ENCODE peak calls at places on chromosome 17, in five cellular contexts. J, R, H, K and Y are unnamed samples.

GRCh38 chr17:20999044-20999573 is 43.7 kb downstream of the USP22 start:
- DNase-seq in J (no peak), R (no peak), H (no peak), K (no peak), Y (no peak)

GRCh38 chr17:76102944-76103273 is 678 bp downstream of the EXOC7 start:
- DNase-seq in J (no peak), R (no peak), H (no peak), K (no peak), Y (no peak)

GRCh38 chr17:70859829-70860228 is 690.5 kb downstream of the KCNJ2 start:
- DNase-seq in J (no peak), R (no peak), H (no peak), K (no peak), Y (no peak)

GRCh38 chr17:28865946-28866752 is 11.3 kb downstream of the ERAL1 start:
- DNase-seq in J (no peak), R (peak), H (no peak), K (no peak), Y (no peak)

GRCh38 chr17:80009391-80010282 is 26.0 kb downstream of the TBC1D16 start:
- DNase-seq in J (no peak), R (no peak), H (no peak), K (no peak), Y (no peak)

GRCh38 chr17:40364906-40365305 is 369 bp upstream of the GJD3 start:
- DNase-seq in J (no peak), R (no peak), H (no peak), K (no peak), Y (no peak)

GRCh38 chr17:17525956-17526355 is 29.8 kb upstream of the RASD1 start:
- DNase-seq in J (no peak), R (no peak), H (no peak), K (no peak), Y (no peak)

GRCh38 chr17:13921841-13922776 is 147.2 kb upstream of the COX10 start:
- DNase-seq in J (no peak), R (no peak), H (no peak), K (no peak), Y (no peak)

GRCh38 chr17:29585080-29585751 is 4.2 kb downstream of the GIT1 start:
- DNase-seq in J (no peak), R (no peak), H (peak), K (no peak), Y (no peak)

GRCh38 chr17:75558666-75559530 is 28.7 kb upstream of the MYO15B start:
- DNase-seq in J (no peak), R (no peak), H (no peak), K (no peak), Y (no peak)

GRCh38 chr17:68178831-68179230 is 69.0 kb upstream of the AMZ2 start:
- DNase-seq in J (no peak), R (no peak), H (no peak), K (no peak), Y (no peak)

GRCh38 chr17:1312261-1312870 is 32.9 kb downstream of the TRARG1 start:
- DNase-seq in J (no peak), R (no peak), H (no peak), K (no peak), Y (no peak)

GRCh38 chr17:33398386-33398785 is 105.3 kb upstream of the ASIC2 start:
- DNase-seq in J (no peak), R (no peak), H (no peak), K (no peak), Y (no peak)

GRCh38 chr17:7626956-7627249 is 718 bp downstream of the SAT2 start:
- DNase-seq in J (no peak), R (no peak), H (no peak), K (no peak), Y (no peak)

GRCh38 chr17:75846701-75847594 is 2.7 kb upstream of the UNC13D start:
- DNase-seq in J (no peak), R (no peak), H (no peak), K (no peak), Y (no peak)

GRCh38 chr17:30472238-30472890 is 4.8 kb upstream of the GOSR1 start:
- DNase-seq in J (no peak), R (no peak), H (no peak), K (no peak), Y (no peak)

GRCh38 chr17:9028632-9029570 is 7.6 kb downstream of the NTN1 start:
- DNase-seq in J (no peak), R (no peak), H (no peak), K (no peak), Y (no peak)

GRCh38 chr17:34706029-34706428 is 126.6 kb downstream of the TMEM132E start:
- DNase-seq in J (no peak), R (no peak), H (peak), K (no peak), Y (no peak)

GRCh38 chr17:56890390-56890789 is 23.5 kb downstream of the TRIM25 start:
- DNase-seq in J (no peak), R (no peak), H (no peak), K (no peak), Y (no peak)

GRCh38 chr17:49698005-49698404 is 9.8 kb downstream of the SLC35B1 start:
- DNase-seq in J (no peak), R (no peak), H (no peak), K (no peak), Y (no peak)

GRCh38 chr17:35731239-35731931 is at the start of gene RASL10B:
- DNase-seq in J (no peak), R (peak), H (peak), K (peak), Y (peak)

GRCh38 chr17:75517277-75517865 is 1.0 kb downstream of the TSEN54 start:
- DNase-seq in J (no peak), R (no peak), H (no peak), K (no peak), Y (peak)